ENCODE peak calls at places on chromosomes 5 and 9, in six cellular contexts. Q, Z, D, R, M and P are unnamed samples.

GRCh38 chr5:87400305-87400899 is 12.3 kb downstream of the CCNH start:
- DNase-seq in Z (no peak), D (no peak), M (no peak), Q (no peak), R (no peak), P (peak)

GRCh38 chr5:111948517-111948916 is 191.5 kb upstream of the NREP start:
- DNase-seq in Z (peak), M (no peak), D (no peak), Q (no peak), R (no peak), P (peak)

GRCh38 chr5:32076699-32077695 is 97.1 kb downstream of the GOLPH3 start:
- DNase-seq in Q (no peak), M (peak), R (no peak), Z (peak), D (no peak), P (peak)

GRCh38 chr5:133663380-133664054 is 51.2 kb upstream of the FSTL4 start:
- DNase-seq in M (no peak), D (no peak), Q (no peak), R (no peak), Z (no peak), P (peak)

GRCh38 chr5:87722286-87722685 is 309.6 kb upstream of the CCNH start:
- DNase-seq in Z (no peak), R (no peak), Q (no peak), D (no peak), M (no peak), P (peak)

GRCh38 chr9:130265431-130266235 is at the start of gene HMCN2:
- DNase-seq in D (no peak), R (no peak), Z (no peak), Q (no peak), M (no peak), P (peak)

GRCh38 chr9:136052433-136052880 is 42.6 kb downstream of the NACC2 start:
- DNase-seq in D (no peak), M (peak), Z (no peak), Q (peak), R (no peak), P (no peak)

GRCh38 chr9:13823021-13823420 is 490.9 kb downstream of the NFIB start:
- DNase-seq in D (no peak), Q (no peak), Z (no peak), R (no peak), M (no peak), P (no peak)

GRCh38 chr5:9482381-9482780 is 63.5 kb downstream of the SEMA5A start:
- DNase-seq in Q (no peak), Z (no peak), R (no peak), D (no peak), M (no peak), P (no peak)

GRCh38 chr5:32098291-32098690 is 75.8 kb downstream of the GOLPH3 start:
- DNase-seq in D (no peak), R (no peak), Q (no peak), M (no peak), Z (no peak), P (no peak)

GRCh38 chr9:68704804-68705635 is at the start of gene PIP5K1B:
- DNase-seq in Q (peak), M (peak), R (peak), D (no peak), Z (peak), P (peak)

GRCh38 chr9:90936380-90936779 is 134.8 kb downstream of the SYK start:
- DNase-seq in Z (no peak), M (no peak), Q (no peak), R (no peak), D (no peak), P (no peak)

GRCh38 chr5:5929231-5929630 is 449.1 kb downstream of the MED10 start:
- DNase-seq in M (no peak), Z (no peak), D (no peak), Q (no peak), R (no peak), P (no peak)

GRCh38 chr5:305459-305858 is 16.1 kb upstream of the AHRR start:
- DNase-seq in M (no peak), D (no peak), Z (no peak), Q (no peak), R (no peak), P (no peak)

GRCh38 chr9:18947772-18948391 is 85.1 kb downstream of the SAXO1 start:
- DNase-seq in Z (no peak), Q (no peak), D (no peak), R (no peak), M (no peak), P (no peak)

GRCh38 chr5:90954951-90955635 is 396.5 kb downstream of the ADGRV1 start:
- DNase-seq in M (no peak), D (no peak), R (no peak), Q (no peak), Z (no peak), P (no peak)

GRCh38 chr5:125700380-125700856 is 722.8 kb upstream of the GRAMD2B start:
- DNase-seq in M (peak), Q (no peak), R (no peak), Z (no peak), D (no peak), P (peak)

GRCh38 chr9:75451505-75451904 is 363.2 kb downstream of the OSTF1 start:
- DNase-seq in M (no peak), Q (no peak), Z (no peak), D (no peak), R (no peak), P (no peak)

GRCh38 chr9:18857769-18858168 is 175.2 kb downstream of the SAXO1 start:
- DNase-seq in Z (peak), M (no peak), R (no peak), D (no peak), Q (no peak), P (peak)

DNA sequence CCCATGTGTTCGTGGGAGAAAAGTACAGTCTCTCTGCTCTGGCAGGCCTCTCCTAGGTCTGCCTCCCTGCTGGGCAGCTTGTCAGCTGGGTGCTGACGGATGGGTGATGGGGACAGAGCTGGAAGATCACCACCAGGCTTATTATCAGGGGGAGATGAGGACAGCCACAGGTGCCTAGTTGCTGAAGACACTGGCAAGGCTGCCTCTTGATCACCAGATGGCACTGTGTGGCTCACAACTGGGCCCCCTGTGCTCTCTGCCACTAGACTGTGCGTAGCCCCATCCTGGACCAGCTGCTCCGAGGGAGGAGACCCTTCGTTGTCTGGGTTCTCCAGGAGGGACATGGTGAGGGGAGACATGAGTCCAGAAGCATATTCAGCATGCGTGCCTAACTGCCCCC is 73.0 kb downstream of the KIF24 start:
- DNase-seq in R (no peak), Q (no peak), D (no peak), Z (no peak), M (no peak), P (no peak)
- TF ChIP-seq CTCF in R (no peak), Q (no peak), D (no peak), Z (peak), M (no peak), P (peak)

GRCh38 chr5:149362541-149362940 is 4.7 kb downstream of the PCYOX1L start:
- DNase-seq in M (no peak), R (no peak), Q (no peak), Z (no peak), D (no peak), P (no peak)

GRCh38 chr5:149358818-149359217 is 972 bp downstream of the PCYOX1L start:
- DNase-seq in Q (no peak), R (no peak), D (no peak), Z (no peak), M (no peak), P (no peak)

GRCh38 chr5:149357370-149358293 is at the start of gene PCYOX1L:
- DNase-seq in Z (peak), M (peak), Q (peak), D (peak), R (peak), P (peak)

GRCh38 chr5:149358294-149358651 is 427 bp downstream of the PCYOX1L start:
- DNase-seq in D (no peak), Z (no peak), M (peak), R (no peak), Q (peak), P (peak)

GRCh38 chr5:149360262-149360661 is 2.4 kb downstream of the PCYOX1L start:
- DNase-seq in D (no peak), Q (no peak), Z (no peak), R (no peak), M (no peak), P (no peak)
- H3K4me3 ChIP-seq in D (no peak), Q (no peak), Z (no peak), R (no peak), M (no peak), P (no peak)

GRCh38 chr9:134367061-134367460 is 40.8 kb downstream of the RXRA start:
- DNase-seq in D (no peak), R (no peak), Q (no peak), M (no peak), Z (no peak), P (no peak)

GRCh38 chr9:134366223-134367031 is 40.2 kb downstream of the RXRA start:
- DNase-seq in Z (peak), D (peak), M (peak), Q (peak), R (peak), P (peak)

GRCh38 chr9:134364391-134365114 is 38.3 kb downstream of the RXRA start:
- DNase-seq in D (no peak), Q (no peak), M (no peak), Z (no peak), R (no peak), P (no peak)

GRCh38 chr9:134365115-134365596 is 38.9 kb downstream of the RXRA start:
- DNase-seq in R (no peak), D (no peak), M (no peak), Z (no peak), Q (no peak), P (no peak)

DNA sequence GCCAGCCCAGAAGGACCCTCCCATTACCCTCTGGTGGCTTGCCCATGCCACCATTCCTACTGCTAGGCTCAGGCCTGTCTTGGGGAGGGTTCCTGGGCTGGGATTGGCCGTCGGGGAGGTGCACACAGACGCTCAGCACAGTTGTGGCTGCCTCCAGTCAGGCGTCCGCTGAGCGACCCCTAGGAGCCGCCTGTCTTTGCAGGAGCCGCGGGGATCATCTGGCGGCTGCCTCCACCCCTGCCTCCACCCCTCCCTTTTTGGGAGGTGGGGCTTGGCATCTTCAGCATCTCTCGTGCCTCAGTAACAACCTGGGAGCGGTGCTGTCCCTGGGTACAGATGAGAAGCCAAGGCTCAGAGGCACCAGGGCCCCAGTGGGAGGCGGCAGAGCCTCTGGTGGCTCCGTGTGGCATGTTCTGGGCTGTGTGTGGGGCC is 39.6 kb downstream of the RXRA start:
- DNase-seq in M (no peak), Z (no peak), Q (no peak), R (no peak), D (no peak), P (peak)
- TF ChIP-seq CTCF in M (no peak), Z (no peak), Q (no peak), R (no peak), D (no peak), P (peak)

GRCh38 chr5:74863726-74864125 is 2.5 kb downstream of the FAM169A start:
- DNase-seq in M (no peak), R (no peak), Z (no peak), D (no peak), Q (no peak), P (peak)

GRCh38 chr5:74865293-74865798 is 841 bp downstream of the FAM169A start:
- DNase-seq in Q (no peak), M (peak), D (no peak), Z (no peak), R (no peak), P (peak)

GRCh38 chr5:74866653-74867162 is 521 bp upstream of the FAM169A start:
- DNase-seq in Q (no peak), R (no peak), Z (no peak), M (peak), D (no peak), P (no peak)

GRCh38 chr5:74865799-74866652 is at the start of gene FAM169A:
- DNase-seq in R (peak), M (peak), Z (peak), D (no peak), Q (peak), P (peak)

DNA sequence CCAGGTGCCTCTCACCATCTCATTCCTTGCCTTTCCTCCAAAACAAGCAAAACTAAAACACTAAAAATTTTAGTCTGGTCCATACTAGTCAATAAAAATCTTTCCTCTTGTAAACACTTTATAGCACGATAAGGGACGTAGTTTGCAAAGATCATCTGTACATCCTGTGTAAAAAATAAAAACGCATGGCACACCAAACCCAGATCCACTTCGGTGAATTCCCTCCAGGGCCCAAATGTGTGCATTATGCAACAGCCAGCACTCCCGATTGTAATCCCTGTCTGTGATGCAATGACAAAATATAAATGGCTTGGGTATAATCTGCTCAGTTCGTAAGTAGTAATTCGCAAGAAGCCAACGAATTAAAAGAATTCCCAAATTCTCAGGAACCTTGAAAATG is 1.4 kb downstream of the FAM169A start:
- DNase-seq in Z (no peak), M (no peak), Q (no peak), R (no peak), D (no peak), P (peak)
- H3K4me3 ChIP-seq in Z (no peak), M (no peak), Q (no peak), R (peak), D (no peak), P (peak)

GRCh38 chr5:61641748-61642565 is 309.9 kb downstream of the ZSWIM6 start:
- DNase-seq in Q (no peak), D (no peak), M (no peak), R (no peak), Z (no peak), P (no peak)
- TF ChIP-seq CTCF in Q (no peak), D (no peak), M (no peak), R (no peak), Z (peak), P (no peak)

DNA sequence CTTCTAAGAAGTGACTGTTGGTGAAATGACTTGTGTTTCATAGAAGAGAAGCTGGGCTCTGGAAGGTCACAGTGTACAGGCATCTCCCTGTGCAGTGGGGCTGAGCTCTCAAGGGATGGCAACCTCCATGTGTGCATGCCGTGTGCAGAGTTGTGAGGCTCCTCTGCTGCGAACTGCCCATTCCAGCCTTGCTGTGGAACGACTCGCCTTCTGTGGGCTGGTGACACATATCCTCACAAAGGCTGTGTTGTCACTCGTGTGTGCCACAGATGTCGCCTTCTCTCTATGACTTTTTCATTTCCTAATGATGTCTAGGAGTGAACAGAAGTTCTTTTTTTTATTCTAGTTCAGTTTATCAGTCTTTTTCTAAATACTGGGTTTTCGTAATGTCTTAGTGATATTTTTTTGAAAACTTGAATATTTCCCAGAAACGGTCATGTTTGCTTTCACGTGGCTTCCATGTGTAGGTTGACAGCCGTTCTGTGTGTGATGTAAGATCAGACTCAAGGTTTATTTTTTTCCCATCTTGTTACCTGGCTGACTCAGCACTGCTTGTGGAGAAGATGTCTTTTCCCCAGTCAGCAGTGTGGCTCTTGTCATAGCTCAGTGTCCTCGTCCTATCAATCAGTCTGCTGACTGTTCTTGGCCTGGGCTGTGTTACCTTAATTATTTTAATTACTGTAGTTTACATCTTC is 57.3 kb upstream of the CACNA1B start:
- DNase-seq in Z (no peak), Q (no peak), M (no peak), R (peak), D (no peak), P (no peak)
- H3K4me3 ChIP-seq in Z (no peak), Q (no peak), M (no peak), R (no peak), D (no peak), P (no peak)

GRCh38 chr9:133361507-133362092 is 5.2 kb downstream of the SURF2 start:
- DNase-seq in Z (no peak), Q (no peak), D (no peak), M (no peak), R (no peak), P (no peak)

GRCh38 chr9:133362359-133363044 is 6.2 kb downstream of the SURF2 start:
- DNase-seq in Q (no peak), R (no peak), D (no peak), Z (no peak), M (no peak), P (peak)

GRCh38 chr9:133360400-133361393 is 4.3 kb downstream of the SURF2 start:
- DNase-seq in R (no peak), Q (no peak), D (no peak), M (no peak), Z (no peak), P (no peak)

GRCh38 chr9:133357656-133358055 is 1.3 kb downstream of the SURF2 start:
- DNase-seq in Z (no peak), D (no peak), Q (no peak), M (no peak), R (no peak), P (no peak)

GRCh38 chr9:133359420-133360175 is 3.2 kb downstream of the SURF2 start:
- DNase-seq in Q (no peak), M (no peak), R (no peak), Z (no peak), D (no peak), P (no peak)
- TF ChIP-seq CTCF in Q (no peak), M (no peak), R (peak), Z (peak), D (no peak), P (peak)

GRCh38 chr5:138257583-138257982 is 16.8 kb downstream of the GFRA3 start:
- DNase-seq in D (no peak), Z (no peak), Q (no peak), R (no peak), M (no peak), P (no peak)
- H3K4me3 ChIP-seq in D (no peak), Z (no peak), Q (no peak), R (no peak), M (no peak), P (no peak)

GRCh38 chr9:119369670-119370366 is 583 bp upstream of the BRINP1 start:
- DNase-seq in R (no peak), D (no peak), M (no peak), Z (no peak), Q (no peak), P (no peak)

GRCh38 chr9:119368179-119368578 is 1.1 kb downstream of the BRINP1 start:
- DNase-seq in R (no peak), M (no peak), D (no peak), Q (no peak), Z (no peak), P (no peak)

GRCh38 chr9:119366909-119367690 is 2.1 kb downstream of the BRINP1 start:
- DNase-seq in Z (no peak), R (no peak), M (no peak), D (no peak), Q (peak), P (peak)

GRCh38 chr9:119368681-119369581 is at the start of gene BRINP1:
- DNase-seq in Z (no peak), M (peak), D (no peak), R (peak), Q (peak), P (peak)

DNA sequence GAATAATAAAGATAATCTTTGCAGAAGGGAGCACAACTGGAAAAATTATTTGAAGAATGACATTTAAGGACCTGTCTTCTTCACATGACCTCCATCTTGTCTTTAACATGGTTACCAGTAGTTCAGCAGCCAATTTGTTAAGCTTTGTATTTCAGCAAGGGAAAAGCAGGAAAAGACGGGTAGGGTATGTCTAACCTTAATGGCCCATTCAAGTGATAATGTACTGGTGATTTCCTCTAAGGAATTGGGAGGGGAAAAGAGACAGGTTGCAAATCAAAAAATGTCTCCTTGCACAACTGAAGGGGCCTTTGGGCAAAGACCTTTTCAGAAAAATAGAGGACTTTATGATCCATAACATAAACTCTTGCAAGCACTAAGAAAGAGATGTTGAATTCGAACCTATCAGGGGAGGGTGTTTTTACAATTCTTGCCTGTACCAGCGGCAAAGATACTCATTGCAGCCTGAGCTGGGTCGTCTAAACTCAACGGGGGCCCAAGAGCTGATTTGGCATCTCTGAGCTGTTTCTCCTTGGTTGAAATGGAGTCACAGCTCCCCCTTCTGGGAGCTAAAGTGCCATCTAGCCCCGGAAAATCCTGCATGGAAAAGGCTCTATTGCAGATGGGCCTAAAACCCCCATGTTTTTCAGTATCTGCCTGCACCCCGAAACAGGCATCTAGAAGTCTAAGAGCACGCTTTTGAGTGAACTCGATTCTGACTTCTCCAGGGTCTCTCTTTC is 3.8 kb downstream of the BRINP1 start:
- DNase-seq in Z (no peak), M (no peak), D (no peak), Q (no peak), R (no peak), P (peak)
- TF ChIP-seq CTCF in Z (peak), M (peak), D (no peak), Q (no peak), R (peak), P (peak)